ENCODE peak calls at places on chromosome 12, in five cellular contexts. A, D, E, Y and K are unnamed samples.

GRCh38 chr12:116717466-116718457 is 20.1 kb downstream of the SPRING1 start:
- DNase-seq in A (no peak), D (no peak), E (no peak), Y (no peak), K (no peak)

GRCh38 chr12:31874961-31875608 is 84.1 kb upstream of the RESF1 start:
- DNase-seq in A (peak), D (peak), E (no peak), Y (no peak), K (no peak)

GRCh38 chr12:87687362-87687761 is 341.8 kb downstream of the C12orf50 start:
- DNase-seq in A (peak), D (no peak), E (no peak), Y (no peak), K (peak)

GRCh38 chr12:121811434-121812319 is 7.9 kb downstream of the SETD1B start:
- DNase-seq in A (peak), D (peak), E (no peak), Y (peak), K (peak)

GRCh38 chr12:53180270-53180930 is at the start of the genes CSAD and ZNF740:
- DNase-seq in A (peak), D (peak), E (peak), Y (peak), K (peak)

GRCh38 chr12:75846102-75846501 is 185.5 kb downstream of the PHLDA1 start:
- DNase-seq in A (no peak), D (no peak), E (no peak), Y (no peak), K (no peak)

GRCh38 chr12:53567961-53568360 is 58.2 kb downstream of the ATF7 start:
- DNase-seq in A (no peak), D (no peak), E (no peak), Y (no peak), K (no peak)

GRCh38 chr12:4271433-4272013 is 2.0 kb upstream of the CCND2 start:
- DNase-seq in A (no peak), D (no peak), E (peak), Y (no peak), K (no peak)

GRCh38 chr12:53005215-53005985 is 856 bp upstream of the EIF4B start:
- DNase-seq in A (peak), D (peak), E (no peak), Y (no peak), K (peak)

GRCh38 chr12:92396647-92397258 is 251.1 kb upstream of the BTG1 start:
- DNase-seq in A (peak), D (peak), E (no peak), Y (no peak), K (no peak)

GRCh38 chr12:90404071-90404470 is 550.9 kb downstream of the CCER1 start:
- DNase-seq in A (no peak), D (no peak), E (no peak), Y (no peak), K (no peak)

GRCh38 chr12:106445981-106446380 is 88.4 kb downstream of the POLR3B start:
- DNase-seq in A (no peak), D (no peak), E (no peak), Y (no peak), K (no peak)

GRCh38 chr12:12534134-12534866 is 28.4 kb downstream of the DUSP16 start:
- DNase-seq in A (no peak), D (peak), E (no peak), Y (peak), K (no peak)
- TF ChIP-seq MAX in A (no peak), D (no peak), E (no peak), Y (no peak), K (no peak)

GRCh38 chr12:6285532-6286306 is 24.8 kb upstream of the PLEKHG6 start:
- DNase-seq in A (no peak), D (no peak), E (no peak), Y (no peak), K (no peak)
- TF ChIP-seq ESRRA in A (no peak), D (no peak), E (no peak), Y (no peak), K (no peak)

DNA sequence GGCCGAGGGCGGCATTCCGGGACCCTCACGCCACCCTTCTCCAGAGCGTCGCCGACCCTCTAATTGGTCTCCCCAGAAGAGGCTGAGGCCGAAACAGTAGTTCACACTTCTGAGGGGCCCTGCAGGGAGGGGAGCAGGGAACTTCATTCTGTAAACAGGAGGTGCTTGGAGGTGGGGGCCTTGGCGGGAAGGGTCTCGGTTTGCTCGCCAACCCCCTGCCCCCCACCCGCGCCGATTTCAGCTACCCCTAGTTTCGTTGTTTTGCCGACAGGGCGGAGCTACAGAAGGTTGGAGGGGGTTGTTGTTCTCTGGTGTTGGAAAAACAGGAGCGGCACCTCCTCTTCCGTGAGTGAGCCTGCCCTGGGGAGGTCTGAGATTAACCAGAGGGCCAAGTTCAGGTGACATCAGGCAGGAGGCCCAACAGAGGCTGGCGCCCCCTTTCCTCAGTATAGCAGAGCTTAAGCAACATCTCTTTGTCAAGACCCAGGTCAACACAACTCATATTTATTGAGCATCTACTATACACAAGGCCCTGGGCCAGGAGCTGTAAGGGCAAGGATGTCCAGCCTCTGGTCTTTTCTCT is 682 bp downstream of the ERBB3 start:
- DNase-seq in A (peak), D (peak), E (no peak), Y (peak), K (peak)
- TF ChIP-seq MAX in A (no peak), D (no peak), E (no peak), Y (peak), K (no peak)

GRCh38 chr12:8816448-8816847 is 6.0 kb upstream of the A2ML1 start:
- DNase-seq in A (no peak), D (peak), E (no peak), Y (no peak), K (no peak)

GRCh38 chr12:8822298-8822697 is at the start of gene A2ML1:
- DNase-seq in A (no peak), D (no peak), E (no peak), Y (no peak), K (no peak)

GRCh38 chr12:8818526-8818925 is 3.9 kb upstream of the A2ML1 start:
- DNase-seq in A (no peak), D (no peak), E (no peak), Y (no peak), K (no peak)

GRCh38 chr12:8817856-8818255 is 4.6 kb upstream of the A2ML1 start:
- DNase-seq in A (no peak), D (no peak), E (no peak), Y (no peak), K (no peak)

DNA sequence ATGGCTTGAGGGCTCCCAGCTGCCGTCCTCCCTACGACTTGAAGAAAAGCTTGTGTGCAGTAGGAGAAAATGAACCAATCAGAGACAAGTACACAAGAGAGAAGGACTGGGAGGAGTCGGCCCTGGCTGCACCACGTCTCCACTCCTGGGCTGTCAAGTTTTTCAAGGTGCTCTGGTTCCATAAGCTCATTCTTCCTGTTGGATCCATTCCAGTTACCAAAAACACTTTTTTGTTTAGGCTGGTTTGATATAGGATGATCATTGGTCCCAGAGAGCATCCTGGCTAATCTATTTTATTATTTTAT is 2.8 kb upstream of the A2ML1 start:
- DNase-seq in A (peak), D (peak), E (no peak), Y (no peak), K (no peak)
- TF ChIP-seq ESRRA in A (no peak), D (no peak), E (no peak), Y (no peak), K (no peak)

DNA sequence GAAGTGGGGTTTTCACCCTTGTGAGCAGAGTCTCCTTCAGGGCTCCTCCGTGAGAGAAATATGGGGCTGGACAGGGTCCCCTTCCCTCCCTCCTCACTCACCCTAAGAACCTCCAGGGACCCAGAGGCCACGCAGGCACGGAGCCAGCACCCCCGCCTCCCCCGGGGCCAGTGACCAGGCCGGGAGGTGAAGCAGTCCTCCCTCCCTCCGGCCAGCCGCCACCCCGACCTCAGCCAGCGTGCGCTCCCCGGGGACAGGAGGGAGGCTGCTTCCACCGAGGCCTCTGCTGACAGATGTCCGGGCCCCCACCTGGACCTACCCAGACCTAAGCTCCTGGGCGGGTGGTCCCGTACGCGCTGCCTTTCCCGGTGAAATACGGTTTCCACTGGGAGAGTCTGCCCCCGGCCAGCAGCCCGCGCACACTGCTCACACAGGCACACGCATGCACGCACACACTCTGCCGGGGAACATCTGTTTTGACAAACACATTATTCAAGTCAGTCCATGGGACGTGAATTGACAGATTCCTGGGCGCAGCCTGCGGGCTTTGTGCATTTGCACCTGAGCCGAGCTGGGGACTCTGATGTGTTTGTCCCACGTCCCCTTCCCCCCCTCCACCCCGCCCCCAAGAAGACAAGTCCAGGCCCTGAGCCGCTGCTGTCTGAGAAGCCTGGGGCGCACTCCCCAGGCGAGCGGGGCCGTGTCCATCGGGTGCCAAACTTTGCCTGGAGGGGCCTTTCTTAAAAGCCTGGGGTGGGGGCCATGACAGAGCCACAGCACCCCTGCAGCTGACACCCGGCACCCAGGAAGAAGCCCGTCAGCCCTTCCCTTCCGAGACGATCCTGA is 726 bp downstream of the RIMBP2 start:
- DNase-seq in A (no peak), D (no peak), E (no peak), Y (no peak), K (no peak)
- TF ChIP-seq MAX in A (no peak), D (no peak), E (no peak), Y (no peak), K (no peak)

GRCh38 chr12:72632286-72632685 is 360.1 kb downstream of the TRHDE start:
- DNase-seq in A (no peak), D (no peak), E (no peak), Y (no peak), K (no peak)
- TF ChIP-seq ESRRA in A (no peak), D (no peak), E (no peak), Y (no peak), K (no peak)

GRCh38 chr12:18859400-18859799 is 121.5 kb downstream of the CAPZA3 start:
- DNase-seq in A (no peak), D (no peak), E (no peak), Y (no peak), K (no peak)
- TF ChIP-seq MAX in A (no peak), D (no peak), E (no peak), Y (no peak), K (no peak)

GRCh38 chr12:124636138-124636968 is 68.9 kb upstream of the NCOR2 start:
- DNase-seq in A (peak), D (peak), E (peak), Y (no peak), K (no peak)
- TF ChIP-seq ESRRA in A (no peak), D (no peak), E (no peak), Y (no peak), K (no peak)

GRCh38 chr12:46401703-46402102 is 29.1 kb upstream of the SLC38A2 start:
- DNase-seq in A (no peak), D (no peak), E (no peak), Y (no peak), K (no peak)
- TF ChIP-seq MAX in A (no peak), D (no peak), E (no peak), Y (no peak), K (no peak)

DNA sequence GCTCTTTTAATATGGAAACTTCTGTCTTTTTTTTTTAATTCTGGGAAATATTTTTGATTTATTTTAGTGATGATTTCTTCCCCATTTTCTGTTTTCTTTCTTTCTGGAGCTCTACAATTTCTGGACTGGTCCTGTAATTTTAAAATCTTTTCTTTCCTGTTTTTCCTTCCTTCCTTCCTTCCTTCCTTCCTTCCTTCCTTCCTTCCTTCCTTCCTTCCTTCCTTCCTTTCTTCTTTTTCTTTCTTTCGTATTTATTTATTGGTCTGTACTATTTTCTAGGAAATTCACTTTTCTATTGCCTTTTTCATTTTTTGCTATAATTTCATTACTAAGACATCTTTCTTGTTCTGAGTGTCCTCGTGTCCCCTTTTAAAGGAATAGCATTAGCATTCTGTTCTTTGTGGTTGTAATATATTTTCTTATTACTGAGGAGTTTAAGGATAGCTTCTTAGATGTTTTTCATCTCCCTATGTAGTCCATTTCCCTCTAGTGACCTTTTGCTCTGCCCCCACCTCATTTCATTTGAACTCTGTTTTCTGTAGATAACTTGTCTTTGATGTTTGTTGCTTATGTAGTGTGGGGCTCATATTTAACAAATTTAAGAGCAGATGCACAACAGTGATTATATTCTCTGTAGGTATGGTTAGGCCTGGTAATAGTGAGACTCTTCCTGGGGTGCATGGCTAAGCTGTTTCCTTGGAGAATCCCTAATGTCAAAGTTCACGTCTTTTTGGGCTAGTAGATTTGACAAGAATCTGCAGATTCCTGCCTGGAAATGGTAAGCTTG is 38.0 kb downstream of the TBC1D15 start:
- DNase-seq in A (no peak), D (peak), E (no peak), Y (no peak), K (no peak)
- TF ChIP-seq ESRRA in A (no peak), D (no peak), E (no peak), Y (no peak), K (no peak)